ENCODE peak calls at places on chromosomes 2 and 18, in ten cellular contexts. H is ureter; I is BJ; O is stimulated activated CD4-positive, alpha-beta T cell treated with anti-CD3 and anti-CD28 coated beads, TNF-alpha, amount 100 ng/mL, for 1 hour; J is GM23338; V is NCI-H524; T is cerebellar cortex; N is cardiac muscle cell; X is mesenteric fat pad; P is Karpas-422. A is an unnamed sample.

GRCh38 chr2:33521791-33522281 is 45.4 kb downstream of the RASGRP3 start:
- DNase-seq in I (no peak), O (no peak), J (no peak), N (no peak), P (no peak), X (no peak), H (no peak), T (no peak), V (no peak), A (peak; percentile 45)

GRCh38 chr18:75811156-75811555 is 383.7 kb upstream of the SMIM21 start:
- DNase-seq in O (no peak), H (no peak), X (no peak), P (no peak), J (no peak), T (no peak), V (peak; percentile 63), N (no peak), I (no peak), A (no peak)

GRCh38 chr2:197571622-197572271 is 55.9 kb downstream of the MOB4 start:
- DNase-seq in N (no peak), J (no peak), O (no peak), P (no peak), T (no peak), V (peak; percentile 5), I (no peak), X (no peak), H (no peak), A (no peak)

GRCh38 chr2:140880573-140880972 is 1250.2 kb downstream of the LRP1B start:
- DNase-seq in X (no peak), J (no peak), O (no peak), P (no peak), N (no peak), H (no peak), I (no peak), V (no peak), T (no peak), A (no peak)

GRCh38 chr2:191170773-191171172 is 20.0 kb upstream of the STAT4 start:
- DNase-seq in J (no peak), P (no peak), H (no peak), X (no peak), I (no peak), O (no peak), V (no peak), N (no peak), T (no peak), A (no peak)

GRCh38 chr2:220959391-220959802 is 612.7 kb downstream of the EPHA4 start:
- DNase-seq in I (no peak), P (no peak), O (no peak), X (no peak), V (no peak), H (no peak), N (no peak), T (peak; percentile 93), J (no peak), A (peak; percentile 70)

GRCh38 chr2:165827219-165827920 is 33.3 kb upstream of the GALNT3 start:
- DNase-seq in P (no peak), J (no peak), V (no peak), X (no peak), H (no peak), T (no peak), I (no peak), N (no peak), O (no peak), A (no peak)

GRCh38 chr2:127884436-127884835 is 1.3 kb downstream of the AMMECR1L start:
- DNase-seq in V (no peak), I (peak; percentile 46), N (no peak), H (no peak), T (no peak), P (no peak), J (peak; percentile 17), X (no peak), O (no peak), A (no peak)

GRCh38 chr2:162912787-162913186 is 74.2 kb upstream of the KCNH7 start:
- DNase-seq in N (no peak), O (no peak), V (no peak), P (no peak), J (no peak), H (no peak), I (no peak), T (no peak), X (no peak), A (no peak)

GRCh38 chr2:215619022-215619958 is 183.4 kb upstream of the FN1 start:
- DNase-seq in V (peak; percentile 73), O (no peak), X (no peak), P (peak; percentile 80), I (no peak), N (peak; percentile 84), H (no peak), J (peak; percentile 45), T (no peak), A (no peak)

GRCh38 chr2:217918220-217919024 is 84.4 kb downstream of the TNS1 start:
- DNase-seq in V (peak; percentile 27), J (peak; percentile 68), I (no peak), P (peak; percentile 64), O (no peak), H (no peak), X (no peak), N (no peak), T (no peak), A (peak; percentile 62)

GRCh38 chr2:226426292-226426736 is 373.3 kb downstream of the IRS1 start:
- DNase-seq in V (no peak), O (no peak), X (no peak), H (no peak), N (no peak), J (no peak), P (no peak), I (peak; percentile 37), T (no peak), A (no peak)

GRCh38 chr18:13025233-13025632 is 34.1 kb downstream of the CEP192 start:
- DNase-seq in H (no peak), I (no peak), P (no peak), V (no peak), N (no peak), O (no peak), J (no peak), T (no peak), X (no peak), A (no peak)

GRCh38 chr2:70626254-70626990 is 72.8 kb upstream of the TGFA start:
- DNase-seq in T (no peak), I (no peak), H (no peak), P (no peak), N (peak; percentile 36), O (no peak), X (no peak), J (peak; percentile 57), V (no peak), A (no peak)

GRCh38 chr2:140442319-140442718 is 1662.1 kb upstream of the NXPH2 start:
- DNase-seq in N (no peak), H (no peak), I (no peak), J (no peak), V (no peak), O (no peak), X (no peak), T (no peak), P (no peak), A (no peak)

GRCh38 chr2:66437055-66437454 is 2.1 kb downstream of the MEIS1 start:
- DNase-seq in P (no peak), J (no peak), X (no peak), T (no peak), V (no peak), I (no peak), H (no peak), N (no peak), O (no peak), A (peak; percentile 55)

GRCh38 chr2:227508001-227508400 is 36.0 kb downstream of the AGFG1 start:
- DNase-seq in P (no peak), O (no peak), I (no peak), V (no peak), X (no peak), J (peak; percentile 27), T (no peak), H (no peak), N (no peak), A (no peak)

GRCh38 chr2:238030422-238031155 is 30.2 kb upstream of the SCLY start:
- DNase-seq in T (no peak), O (no peak), I (no peak), H (no peak), X (no peak), J (peak; percentile 28), P (peak; percentile 45), N (no peak), V (no peak), A (no peak)

GRCh38 chr2:33555681-33556080 is 43.4 kb downstream of the FAM98A start:
- DNase-seq in O (no peak), T (no peak), H (no peak), X (no peak), I (no peak), N (no peak), J (no peak), P (no peak), V (no peak), A (no peak)

GRCh38 chr2:98505311-98505808 is 60.7 kb downstream of the INPP4A start:
- DNase-seq in V (no peak), I (no peak), H (no peak), T (no peak), N (no peak), P (no peak), X (no peak), O (no peak), J (no peak), A (no peak)

GRCh38 chr2:216713691-216714411 is 18.5 kb upstream of the IGFBP5 start:
- DNase-seq in V (no peak), J (no peak), P (no peak), T (no peak), H (no peak), O (no peak), N (no peak), X (peak; percentile 85), I (peak; percentile 56), A (no peak)

GRCh38 chr2:96065381-96065930 is 30.7 kb upstream of the GPAT2 start:
- DNase-seq in N (no peak), T (no peak), I (no peak), J (no peak), P (no peak), X (peak; percentile 83), O (no peak), H (no peak), V (no peak), A (no peak)

GRCh38 chr2:98058191-98058975 is 28.6 kb upstream of the VWA3B start:
- DNase-seq in P (no peak), T (no peak), V (no peak), J (no peak), O (no peak), X (no peak), I (no peak), H (no peak), N (no peak), A (no peak)

GRCh38 chr18:31489311-31489710 is 8.7 kb upstream of the DSG2 start:
- DNase-seq in X (no peak), I (no peak), V (no peak), T (no peak), P (no peak), H (no peak), O (no peak), J (no peak), N (no peak), A (no peak)

GRCh38 chr2:159226059-159226461 is 60.4 kb downstream of the WDSUB1 start:
- DNase-seq in V (no peak), T (no peak), N (no peak), X (no peak), H (no peak), J (no peak), O (no peak), I (no peak), P (no peak), A (no peak)

GRCh38 chr2:168403736-168404135 is 52.3 kb upstream of the CERS6 start:
- DNase-seq in I (no peak), O (no peak), T (no peak), V (no peak), P (no peak), N (no peak), H (no peak), J (no peak), X (no peak), A (no peak)

GRCh38 chr2:27559228-27559627 is 23.6 kb upstream of the ZNF512 start:
- DNase-seq in X (no peak), N (no peak), H (no peak), I (no peak), P (no peak), O (no peak), T (no peak), J (no peak), V (no peak), A (no peak)

GRCh38 chr2:232260075-232260474 is 118.5 kb upstream of the ALPP start:
- DNase-seq in X (no peak), T (no peak), I (peak; percentile 77), H (no peak), O (no peak), N (peak; percentile 28), P (no peak), J (no peak), V (no peak), A (no peak)